ENCODE peak calls at places on chromosomes 5 and 9, in nine cellular contexts. W is astrocyte, O is fibroblast of villous mesenchyme, C is right atrium auricular region, S is lung, Q is endothelial cell of umbilical vein, K is cardiac fibroblast, A is cardiac muscle cell, X is fibroblast of mammary gland. M is an unnamed sample.

GRCh38 chr9:101451498-101451897 is 15.9 kb upstream of the ALDOB start:
- DNase-seq in Q (no peak), W (no peak), X (no peak), C (no peak), O (no peak), A (no peak), K (no peak), S (no peak), M (no peak)

GRCh38 chr9:81530407-81530810 is 158.9 kb downstream of the TLE1 start:
- DNase-seq in O (no peak), X (no peak), Q (no peak), K (no peak), W (no peak), S (no peak), C (no peak), A (no peak), M (no peak)

GRCh38 chr5:119322948-119323629 is 32.7 kb upstream of the TNFAIP8 start:
- DNase-seq in C (no peak), O (peak), K (peak), Q (peak), X (no peak), W (no peak), A (peak), S (no peak), M (peak)

GRCh38 chr5:29518176-29518575 is 1675.3 kb upstream of the CDH6 start:
- DNase-seq in W (no peak), S (no peak), X (no peak), O (no peak), Q (no peak), K (no peak), C (no peak), A (no peak), M (no peak)

GRCh38 chr9:2800385-2801179 is 43.3 kb downstream of the PUM3 start:
- DNase-seq in X (peak), C (no peak), A (peak), O (peak), Q (no peak), W (no peak), K (peak), S (no peak), M (peak)

GRCh38 chr9:100473271-100474081 is 527 bp downstream of the TMEFF1 start:
- DNase-seq in Q (peak), O (peak), W (peak), A (peak), X (peak), S (no peak), K (peak), C (no peak), M (no peak)

GRCh38 chr5:178336889-178337785 is 104.5 kb upstream of the PHYKPL start:
- DNase-seq in S (no peak), W (no peak), O (no peak), C (no peak), Q (no peak), X (no peak), K (no peak), A (no peak), M (no peak)

GRCh38 chr5:168324864-168325615 is 33.6 kb downstream of the WWC1 start:
- DNase-seq in O (no peak), K (no peak), S (peak), C (no peak), X (no peak), W (peak), A (no peak), Q (no peak), M (peak)

GRCh38 chr5:56415356-56415765 is 182.2 kb upstream of the ANKRD55 start:
- DNase-seq in K (peak), W (peak), X (no peak), C (peak), O (peak), Q (no peak), S (peak), A (peak), M (peak)

GRCh38 chr9:130933114-130934046 is 5.7 kb downstream of the FIBCD1 start:
- DNase-seq in O (peak), W (peak), K (peak), Q (no peak), C (no peak), A (peak), S (no peak), X (peak), M (peak)

GRCh38 chr5:114362977-114363721 is 1.3 kb downstream of the KCNN2 start:
- DNase-seq in C (no peak), X (no peak), W (no peak), K (peak), Q (no peak), A (no peak), S (no peak), O (peak), M (no peak)

GRCh38 chr5:114362197-114362976 is 517 bp downstream of the KCNN2 start:
- DNase-seq in S (no peak), O (peak), A (no peak), K (peak), Q (no peak), X (peak), C (no peak), W (peak), M (no peak)

GRCh38 chr5:114360362-114360761 is 1.5 kb upstream of the KCNN2 start:
- DNase-seq in X (no peak), O (no peak), C (no peak), K (no peak), S (no peak), A (no peak), Q (no peak), W (no peak), M (no peak)

GRCh38 chr5:114360816-114361723 is 800 bp upstream of the KCNN2 start:
- DNase-seq in O (peak), K (no peak), W (no peak), C (no peak), A (no peak), S (no peak), Q (no peak), X (no peak), M (no peak)

DNA sequence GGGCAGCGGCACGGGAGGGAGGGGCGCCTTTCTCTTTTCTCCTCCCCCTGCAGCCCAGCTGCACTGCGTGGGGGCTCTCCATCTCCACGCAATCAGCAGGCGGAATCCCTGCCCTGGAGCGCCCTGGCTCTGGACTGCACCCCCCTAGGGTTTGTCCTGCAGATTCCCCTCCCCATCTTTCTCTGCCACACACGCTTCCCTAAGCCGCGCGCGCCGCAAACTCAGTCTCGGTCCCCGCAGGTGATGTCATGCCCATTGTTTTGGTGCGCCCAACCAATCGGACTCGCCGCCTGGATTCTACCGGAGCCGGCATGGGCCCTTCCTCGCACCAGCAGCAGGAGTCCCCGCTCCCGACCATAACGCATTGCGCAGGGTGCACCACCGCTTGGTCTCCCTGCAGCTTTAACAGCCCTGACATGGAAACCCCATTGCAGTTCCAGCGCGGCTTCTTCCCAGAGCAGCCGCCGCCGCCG is at the start of gene KCNN2:
- DNase-seq in S (peak), K (peak), Q (peak), X (peak), W (peak), C (peak), A (peak), O (peak), M (peak)
- H3K4me3 ChIP-seq in S (peak), K (peak), Q (peak), X (no peak), W (peak), C (peak), A (peak), O (peak), M (peak)

DNA sequence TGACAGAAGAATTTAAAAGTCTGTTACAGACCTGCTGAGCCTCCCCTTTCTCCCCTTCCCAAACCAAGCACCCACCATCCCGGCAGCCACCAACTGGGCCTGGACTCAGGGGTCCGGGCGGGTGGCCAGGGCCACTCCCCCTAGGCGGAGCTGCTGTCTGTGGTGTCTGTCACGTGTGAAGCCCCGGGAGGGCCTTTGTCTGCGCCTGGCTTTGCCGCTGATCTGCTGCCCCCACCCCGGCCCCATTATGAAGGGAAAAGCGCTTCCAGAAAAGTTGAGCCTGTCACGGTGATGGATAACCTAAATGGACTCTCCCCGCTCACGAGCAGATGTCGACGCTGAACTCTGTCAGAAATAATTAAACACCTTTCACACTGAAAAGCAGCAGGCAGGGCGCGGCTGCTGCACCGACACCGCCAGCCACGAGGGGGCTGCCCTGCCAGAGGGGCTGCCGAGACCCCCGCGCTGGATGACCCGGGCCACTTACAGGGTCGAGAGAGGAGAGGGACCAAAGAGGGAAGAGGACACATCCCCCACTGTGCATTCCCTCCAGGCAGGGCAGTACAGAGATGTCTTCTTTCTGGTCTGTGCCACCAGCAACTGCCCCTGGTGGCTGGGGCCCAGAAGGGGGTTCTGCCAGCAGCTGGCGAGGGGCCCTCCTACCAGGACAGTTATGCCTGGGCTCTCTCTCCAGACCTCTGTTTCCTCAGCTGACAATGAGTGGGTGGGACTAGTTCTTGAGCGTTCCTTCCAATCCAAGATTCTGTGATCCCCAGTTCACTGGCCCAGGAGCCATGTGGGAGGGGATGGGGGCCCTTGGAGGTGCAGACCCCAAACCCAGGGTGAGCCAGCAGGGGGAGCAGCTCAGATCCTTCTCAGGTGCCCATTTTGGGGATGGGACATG is 36.0 kb upstream of the BARHL1 start:
- DNase-seq in A (peak), C (no peak), X (peak), W (peak), Q (peak), S (no peak), O (peak), K (peak), M (no peak)
- TF ChIP-seq CTCF in A (peak), C (no peak), X (no peak), W (peak), Q (peak), S (no peak), O (peak), K (peak), M (peak)

GRCh38 chr5:77328926-77329647 is 118.6 kb downstream of the PDE8B start:
- DNase-seq in A (no peak), K (no peak), S (no peak), O (peak), W (no peak), Q (no peak), C (no peak), X (no peak), M (no peak)
- H3K4me3 ChIP-seq in A (no peak), K (no peak), S (no peak), O (no peak), W (no peak), Q (no peak), C (no peak), X (no peak), M (no peak)

DNA sequence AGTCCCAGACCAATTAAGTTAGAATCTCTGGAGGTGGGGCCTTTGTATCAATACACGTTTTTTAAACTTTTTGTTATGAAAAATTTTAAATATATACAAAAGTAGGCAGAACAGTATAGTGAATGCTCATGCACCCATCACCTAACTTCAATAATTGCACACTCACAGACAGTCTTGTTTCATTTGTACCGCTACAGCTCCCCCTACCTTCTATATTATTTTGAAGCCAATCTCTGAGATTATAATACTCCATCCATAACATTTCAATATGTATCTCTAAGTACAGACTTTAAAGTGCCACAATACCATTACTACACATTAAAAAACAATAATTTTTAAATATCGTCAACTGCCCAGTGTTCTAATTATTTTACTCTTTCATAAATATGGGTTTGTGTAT is 32.9 kb downstream of the ISL1 start:
- DNase-seq in S (no peak), W (no peak), A (no peak), C (no peak), O (no peak), Q (no peak), X (no peak), K (no peak), M (no peak)
- TF ChIP-seq CTCF in S (no peak), W (no peak), A (no peak), C (no peak), O (no peak), Q (no peak), X (no peak), K (no peak), M (no peak)

DNA sequence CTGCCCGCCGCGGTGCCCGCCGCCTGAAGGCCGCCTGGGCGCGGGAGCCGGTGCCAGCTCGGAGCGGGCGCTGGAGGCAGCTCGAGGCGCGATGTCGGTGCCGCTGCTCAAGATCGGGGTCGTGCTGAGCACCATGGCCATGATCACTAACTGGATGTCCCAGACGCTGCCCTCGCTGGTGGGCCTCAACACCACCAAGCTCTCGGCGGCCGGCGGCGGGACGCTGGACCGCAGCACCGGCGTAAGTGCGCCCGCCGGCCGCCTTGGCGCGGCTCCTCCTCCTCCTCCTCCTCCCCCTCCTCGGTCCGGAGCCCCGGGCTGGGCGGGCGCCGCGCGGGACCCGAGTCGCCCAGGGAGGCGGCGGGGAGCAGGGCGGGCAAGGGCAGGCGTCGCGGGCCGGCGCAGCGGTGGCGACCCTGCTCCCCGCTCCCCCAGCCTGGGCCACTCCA is 455 bp downstream of the OLFM1 start:
- DNase-seq in S (no peak), Q (no peak), W (no peak), C (no peak), A (no peak), X (no peak), O (no peak), K (no peak), M (no peak)
- H3K4me3 ChIP-seq in S (no peak), Q (no peak), W (no peak), C (peak), A (peak), X (no peak), O (no peak), K (no peak), M (no peak)

GRCh38 chr5:61637566-61637965 is 305.5 kb downstream of the ZSWIM6 start:
- DNase-seq in O (no peak), S (no peak), K (no peak), C (no peak), X (no peak), W (no peak), Q (no peak), A (no peak), M (no peak)
- TF ChIP-seq CTCF in O (no peak), S (no peak), K (no peak), C (no peak), X (no peak), W (no peak), Q (no peak), A (no peak), M (no peak)

GRCh38 chr9:12775963-12776774 is 1.3 kb downstream of the LURAP1L start:
- DNase-seq in W (peak), X (peak), K (peak), Q (peak), A (peak), C (peak), O (peak), S (peak), M (peak)

GRCh38 chr9:12776775-12777055 is 1.9 kb downstream of the LURAP1L start:
- DNase-seq in W (peak), Q (no peak), X (peak), S (no peak), O (peak), A (peak), C (no peak), K (peak), M (no peak)

GRCh38 chr9:12773562-12773961 is 1.3 kb upstream of the LURAP1L start:
- DNase-seq in W (no peak), O (peak), A (peak), S (no peak), K (no peak), X (no peak), C (no peak), Q (no peak), M (no peak)

GRCh38 chr9:12775373-12775962 is 648 bp downstream of the LURAP1L start:
- DNase-seq in K (no peak), A (no peak), O (no peak), C (no peak), Q (no peak), X (no peak), W (no peak), S (no peak), M (no peak)

DNA sequence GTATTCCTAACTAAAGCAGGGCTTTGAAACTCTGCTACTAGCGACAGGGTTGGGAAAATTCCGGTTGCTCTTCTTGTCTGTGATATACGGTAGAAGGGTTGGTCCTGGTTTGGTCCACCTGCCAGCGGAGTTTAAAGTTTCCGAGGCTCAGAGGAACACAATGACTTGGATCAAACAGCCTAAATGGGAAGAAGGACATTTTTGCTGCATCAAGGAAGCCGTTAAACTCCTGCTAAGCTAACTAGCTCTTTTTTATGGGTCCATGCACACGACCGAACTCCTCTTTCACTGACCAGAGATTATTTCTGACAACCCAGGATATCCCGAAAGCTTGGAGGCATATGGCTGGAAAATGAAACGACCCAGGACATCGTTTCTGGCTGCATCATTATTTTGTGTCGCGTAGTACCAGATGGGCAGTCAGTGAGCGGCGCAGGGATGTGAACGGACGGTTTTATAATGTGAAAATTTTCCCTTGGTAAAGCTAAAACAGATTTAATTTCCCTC is at the start of gene LURAP1L:
- DNase-seq in A (peak), X (peak), S (peak), C (peak), K (peak), O (peak), Q (peak), W (peak), M (peak)
- H3K4me3 ChIP-seq in A (peak), X (peak), S (peak), C (peak), K (peak), O (peak), Q (peak), W (peak), M (peak)

GRCh38 chr5:102561894-102562760 is 63.3 kb upstream of the SLCO6A1 start:
- DNase-seq in W (no peak), Q (no peak), S (no peak), C (no peak), A (peak), O (peak), K (peak), X (peak), M (no peak)
- TF ChIP-seq CTCF in W (peak), Q (peak), S (no peak), C (peak), A (peak), O (peak), K (peak), X (peak), M (peak)

GRCh38 chr5:131224387-131225191 is 39.3 kb upstream of the CDC42SE2 start:
- DNase-seq in K (no peak), W (no peak), S (no peak), X (no peak), C (no peak), Q (no peak), O (no peak), A (no peak), M (no peak)

GRCh38 chr5:131220566-131220965 is 43.3 kb upstream of the CDC42SE2 start:
- DNase-seq in W (peak), C (no peak), A (no peak), X (no peak), O (no peak), S (no peak), Q (no peak), K (peak), M (no peak)

GRCh38 chr5:131222731-131223130 is 41.1 kb upstream of the CDC42SE2 start:
- DNase-seq in S (no peak), X (no peak), W (no peak), K (no peak), Q (no peak), O (no peak), C (no peak), A (no peak), M (no peak)

GRCh38 chr5:131223751-131224386 is 40.0 kb upstream of the CDC42SE2 start:
- DNase-seq in X (no peak), Q (no peak), O (no peak), K (no peak), W (no peak), A (no peak), C (no peak), S (no peak), M (no peak)

DNA sequence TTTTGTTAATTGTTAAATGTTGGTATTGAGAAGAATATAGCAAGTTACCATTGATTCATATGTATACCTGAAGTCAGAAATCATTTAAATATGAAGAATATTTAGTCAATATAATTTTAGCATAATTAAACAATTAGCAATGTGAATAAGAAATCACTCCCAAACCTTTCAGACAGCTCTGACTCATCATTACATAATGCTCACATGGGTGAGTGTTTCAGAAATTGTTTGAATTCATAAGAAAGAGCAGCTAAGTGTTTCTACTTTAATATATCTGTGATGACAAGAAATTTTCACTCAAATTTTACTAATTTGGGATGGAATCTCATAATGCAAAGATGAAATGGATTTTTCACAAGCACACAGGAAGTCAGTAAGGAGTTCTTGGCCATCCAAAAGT is 42.0 kb upstream of the CDC42SE2 start:
- DNase-seq in W (peak), O (peak), C (no peak), S (no peak), Q (peak), K (peak), X (peak), A (no peak), M (peak)
- H3K4me3 ChIP-seq in W (no peak), O (no peak), C (no peak), S (no peak), Q (no peak), K (no peak), X (no peak), A (no peak), M (no peak)

M was measured in bronchial epithelial cell.